ENCODE peak calls at places on chromosome 5, in four cellular contexts. X is GM12865, K is neural crest cell, E is ovary. W is an unnamed sample.

GRCh38 chr5:180787025-180787424 is 15.6 kb downstream of the MGAT1 start:
- DNase-seq in X (no peak), K (no peak), E (no peak), W (no peak)

GRCh38 chr5:10192309-10192708 is 57.4 kb downstream of the ATPSCKMT start:
- DNase-seq in X (no peak), K (no peak), E (no peak), W (no peak)

GRCh38 chr5:108773330-108773729 is 25.6 kb downstream of the FER start:
- DNase-seq in X (no peak), K (no peak), E (no peak), W (no peak)

GRCh38 chr5:111783537-111783936 is 26.5 kb upstream of the NREP start:
- DNase-seq in X (no peak), K (no peak), E (no peak), W (no peak)

GRCh38 chr5:89351975-89352374 is 469.0 kb upstream of the MEF2C start:
- DNase-seq in X (no peak), K (no peak), E (no peak), W (no peak)

GRCh38 chr5:142636093-142636492 is 49.8 kb downstream of the FGF1 start:
- DNase-seq in X (no peak), K (no peak), E (no peak), W (no peak)

GRCh38 chr5:141373673-141374317 is at the start of gene PCDHGA6:
- DNase-seq in X (no peak), K (no peak), E (no peak), W (no peak)

GRCh38 chr5:79011219-79011836 is 26.2 kb upstream of the ARSB start:
- DNase-seq in X (peak; percentile 2), K (no peak), E (no peak), W (no peak)

GRCh38 chr5:67164856-67165523 is 31.6 kb downstream of the CD180 start:
- DNase-seq in X (no peak), K (no peak), E (no peak), W (no peak)

GRCh38 chr5:96629774-96630173 is 32.4 kb upstream of the CAST start:
- DNase-seq in X (no peak), K (no peak), E (no peak), W (no peak)

GRCh38 chr5:129904102-129904666 is at the start of gene CHSY3:
- DNase-seq in X (peak; percentile 65), K (peak; percentile 58), E (peak; percentile 66), W (no peak)

GRCh38 chr5:11273180-11273882 is 512.3 kb upstream of the DAP start:
- DNase-seq in X (no peak), K (no peak), E (no peak), W (no peak)

GRCh38 chr5:39623291-39623865 is 198.6 kb upstream of the DAB2 start:
- DNase-seq in X (no peak), K (no peak), E (no peak), W (no peak)

GRCh38 chr5:111261610-111262009 is 37.4 kb downstream of the CAMK4 start:
- DNase-seq in X (no peak), K (no peak), E (no peak), W (no peak)

GRCh38 chr5:134500699-134501430 is 24.6 kb upstream of the JADE2 start:
- DNase-seq in X (no peak), K (no peak), E (no peak), W (no peak)

GRCh38 chr5:141908796-141909195 is 14.9 kb upstream of the DELE1 start:
- DNase-seq in X (no peak), K (no peak), E (no peak), W (no peak)

GRCh38 chr5:132315529-132316067 is 21.4 kb downstream of the SLC22A4 start:
- DNase-seq in X (no peak), K (no peak), E (no peak), W (no peak)

GRCh38 chr5:40679998-40680681 is 425 bp downstream of the PTGER4 start:
- DNase-seq in X (no peak), K (peak; percentile 3), E (no peak), W (peak; percentile 32)

GRCh38 chr5:124825983-124826337 is 79.5 kb upstream of the ZNF608 start:
- DNase-seq in X (no peak), K (no peak), E (no peak), W (no peak)

GRCh38 chr5:163362806-163363788 is 74.3 kb upstream of the CCNG1 start:
- DNase-seq in X (no peak), K (no peak), E (no peak), W (no peak)

GRCh38 chr5:92849798-92850197 is 731.2 kb downstream of the NR2F1-AS1 start:
- DNase-seq in X (no peak), K (no peak), E (no peak), W (no peak)

GRCh38 chr5:173623296-173623771 is 6.9 kb upstream of the BOD1 start:
- DNase-seq in X (no peak), K (no peak), E (no peak), W (no peak)

GRCh38 chr5:120304653-120305052 is 159.4 kb upstream of the PRR16 start:
- DNase-seq in X (no peak), K (no peak), E (no peak), W (no peak)

GRCh38 chr5:69512740-69513260 is 20.2 kb downstream of the OCLN start:
- DNase-seq in X (no peak), K (no peak), E (no peak), W (no peak)

GRCh38 chr5:77844408-77845272 is 68.5 kb upstream of the TBCA start:
- DNase-seq in X (no peak), K (no peak), E (peak; percentile 22), W (no peak)

GRCh38 chr5:57902035-57902434 is 419.4 kb upstream of the ACTBL2 start:
- DNase-seq in X (no peak), K (no peak), E (no peak), W (no peak)

GRCh38 chr5:61964199-61964598 is 341.8 kb upstream of the KIF2A start:
- DNase-seq in X (no peak), K (no peak), E (no peak), W (no peak)

GRCh38 chr5:38600334-38601045 is 44.0 kb upstream of the LIFR start:
- DNase-seq in X (no peak), K (no peak), E (no peak), W (no peak)

GRCh38 chr5:60792438-60792837 is 51.6 kb downstream of the ELOVL7 start:
- DNase-seq in X (no peak), K (no peak), E (no peak), W (no peak)

GRCh38 chr5:116561658-116562057 is 13.0 kb downstream of the SEMA6A start:
- DNase-seq in X (no peak), K (no peak), E (no peak), W (no peak)

GRCh38 chr5:116559673-116560164 is 14.9 kb downstream of the SEMA6A start:
- DNase-seq in X (no peak), K (no peak), E (no peak), W (no peak)

GRCh38 chr5:116554764-116555163 is 19.9 kb downstream of the SEMA6A start:
- DNase-seq in X (no peak), K (no peak), E (no peak), W (no peak)

GRCh38 chr5:116559239-116559638 is 15.4 kb downstream of the SEMA6A start:
- DNase-seq in X (no peak), K (no peak), E (no peak), W (no peak)

DNA sequence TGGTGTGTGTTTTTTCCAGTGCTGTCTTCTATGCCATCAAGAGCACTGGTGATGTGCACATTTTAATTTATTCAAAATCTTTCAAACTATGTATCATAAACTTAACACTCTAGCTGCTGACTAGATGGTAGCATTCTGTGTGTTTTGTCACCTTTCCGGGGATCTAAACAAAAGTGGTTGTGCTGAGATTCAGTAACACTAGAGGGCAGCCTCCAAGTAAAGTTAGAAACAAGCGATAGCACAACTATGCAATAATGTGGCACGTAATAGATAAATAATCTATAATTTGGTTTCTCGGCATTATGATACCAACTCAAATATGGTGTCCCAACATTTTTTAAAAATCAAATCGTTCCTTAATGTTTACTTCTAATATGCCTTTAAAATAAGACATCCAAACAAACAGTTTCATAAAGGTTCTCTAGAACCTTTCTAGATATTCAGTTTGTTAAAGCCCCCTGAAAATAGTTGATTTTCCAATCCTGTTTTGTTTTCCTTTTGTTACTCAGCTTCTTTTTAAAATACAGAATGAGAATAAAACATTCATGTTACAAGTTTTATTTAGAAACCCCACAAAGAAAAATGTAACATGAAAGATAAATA is 16.9 kb downstream of the SEMA6A start:
- DNase-seq in X (peak; percentile 55), K (no peak), E (no peak), W (no peak)
- TF ChIP-seq CTCF in X (peak; percentile 51), K (peak; percentile 69), E (peak; percentile 18), W (no peak)

GRCh38 chr5:91126888-91127287 is 256.2 kb downstream of the ARRDC3 start:
- DNase-seq in X (no peak), K (no peak), E (no peak), W (no peak)

GRCh38 chr5:91128604-91129003 is 254.5 kb downstream of the ARRDC3 start:
- DNase-seq in X (no peak), K (no peak), E (no peak), W (no peak)

GRCh38 chr5:91125916-91126315 is 257.2 kb downstream of the ARRDC3 start:
- DNase-seq in X (no peak), K (no peak), E (no peak), W (no peak)

GRCh38 chr5:91126448-91126847 is 256.7 kb downstream of the ARRDC3 start:
- DNase-seq in X (no peak), K (no peak), E (no peak), W (no peak)

GRCh38 chr5:91127682-91128081 is 255.4 kb downstream of the ARRDC3 start:
- DNase-seq in X (no peak), K (no peak), E (no peak), W (no peak)
- TF ChIP-seq CTCF in X (no peak), K (no peak), E (no peak), W (no peak)

GRCh38 chr5:149379177-149379761 is at the start of gene IL17B:
- DNase-seq in X (no peak), K (no peak), E (no peak), W (no peak)
- TF ChIP-seq CTCF in X (no peak), K (no peak), E (no peak), W (no peak)

GRCh38 chr5:133363807-133364587 is 248.3 kb downstream of the FSTL4 start:
- DNase-seq in X (no peak), K (no peak), E (no peak), W (no peak)

GRCh38 chr5:133364916-133365315 is 247.4 kb downstream of the FSTL4 start:
- DNase-seq in X (no peak), K (no peak), E (no peak), W (no peak)

GRCh38 chr5:133366438-133366837 is 245.9 kb downstream of the FSTL4 start:
- DNase-seq in X (no peak), K (no peak), E (no peak), W (no peak)

GRCh38 chr5:133365738-133366137 is 246.6 kb downstream of the FSTL4 start:
- DNase-seq in X (no peak), K (no peak), E (no peak), W (no peak)

DNA sequence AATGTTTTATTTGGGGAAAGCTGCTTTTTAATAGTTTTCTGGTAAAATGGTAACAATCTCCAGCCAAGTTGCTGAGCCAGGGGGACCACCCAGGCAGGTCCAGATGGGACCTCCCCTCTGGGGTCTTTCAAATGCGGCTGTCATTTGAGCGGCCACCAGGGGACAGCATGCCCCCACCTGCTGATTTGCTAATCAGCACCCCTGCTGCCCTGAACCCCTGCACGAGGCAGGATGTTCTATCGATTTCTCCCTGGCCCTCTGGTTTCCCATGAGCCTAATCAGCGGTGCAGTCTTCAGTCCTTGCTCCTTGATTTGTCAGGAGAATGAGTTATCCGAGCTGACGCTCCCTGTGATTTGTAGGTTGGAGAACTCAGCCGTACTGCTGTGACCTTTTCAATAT is 247.0 kb downstream of the FSTL4 start:
- DNase-seq in X (no peak), K (peak; percentile 48), E (no peak), W (no peak)
- TF ChIP-seq CTCF in X (peak; percentile 31), K (peak; percentile 62), E (no peak), W (no peak)

GRCh38 chr5:19795218-19795617 is 192.8 kb downstream of the CDH18 start:
- DNase-seq in X (no peak), K (no peak), E (no peak), W (no peak)
- TF ChIP-seq CTCF in X (no peak), K (no peak), E (no peak), W (no peak)